ENCODE peak calls at places on chromosomes 12 and 14, in nine cellular contexts. J is uterus, Y is HCT116, I is A549, Q is heart left ventricle, X is thyroid gland, C is stomach, E is Peyer's patch, G is HepG2. T is an unnamed sample.

GRCh38 chr12:107320929-107321618 is 227.7 kb upstream of the CRY1 start:
- DNase-seq in Q (no peak), Y (no peak), G (no peak), C (no peak), J (no peak), I (peak; percentile 71), E (peak; percentile 59), X (peak; percentile 71), T (peak; percentile 78)

GRCh38 chr12:108297895-108298760 is 41.0 kb downstream of the CMKLR1 start:
- DNase-seq in C (no peak), G (no peak), X (no peak), J (no peak), Y (no peak), Q (no peak), I (no peak), E (no peak), T (no peak)

GRCh38 chr14:105532735-105533141 is 6.4 kb downstream of the TMEM121 start:
- DNase-seq in X (no peak), Q (no peak), I (peak; percentile 51), J (no peak), C (no peak), E (peak; percentile 79), G (peak; percentile 56), Y (no peak), T (no peak)

GRCh38 chr14:105888151-105888550 is 361.8 kb downstream of the TMEM121 start:
- DNase-seq in X (no peak), Q (no peak), E (no peak), I (no peak), Y (no peak), C (no peak), G (no peak), J (no peak), T (no peak)

GRCh38 chr12:40054554-40055226 is 51.2 kb downstream of the SLC2A13 start:
- DNase-seq in Y (no peak), I (peak; percentile 58), E (no peak), X (no peak), C (no peak), Q (no peak), G (no peak), J (peak; percentile 23), T (no peak)

GRCh38 chr12:25764892-25765291 is 193.6 kb upstream of the RASSF8 start:
- DNase-seq in Q (no peak), G (no peak), X (peak; percentile 12), J (no peak), Y (no peak), E (no peak), I (no peak), C (no peak), T (no peak)

GRCh38 chr12:107243316-107243715 is 150.0 kb upstream of the CRY1 start:
- DNase-seq in X (no peak), G (no peak), E (no peak), J (no peak), C (no peak), Q (no peak), Y (no peak), I (no peak), T (no peak)

GRCh38 chr12:65885312-65885711 is 61.0 kb downstream of the HMGA2 start:
- DNase-seq in E (no peak), X (peak; percentile 17), Y (no peak), C (no peak), J (no peak), I (no peak), G (no peak), Q (no peak), T (no peak)

GRCh38 chr12:58583541-58583940 is 336.8 kb downstream of the LRIG3 start:
- DNase-seq in X (no peak), J (no peak), C (no peak), E (no peak), Y (no peak), G (no peak), Q (no peak), I (peak; percentile 44), T (no peak)

GRCh38 chr12:23433121-23433520 is 516.3 kb downstream of the SOX5 start:
- DNase-seq in Y (no peak), E (no peak), I (no peak), Q (no peak), C (no peak), G (no peak), J (no peak), X (no peak), T (no peak)

GRCh38 chr12:68823711-68824110 is 15.7 kb downstream of the MDM2 start:
- DNase-seq in J (no peak), Q (no peak), X (no peak), E (no peak), Y (no peak), I (no peak), C (no peak), G (no peak), T (no peak)

GRCh38 chr12:107014050-107014449 is 27.1 kb upstream of the MTERF2 start:
- DNase-seq in X (peak; percentile 36), I (peak; percentile 61), C (peak; percentile 43), J (no peak), Y (peak; percentile 56), Q (no peak), E (no peak), G (peak; percentile 40), T (no peak)

GRCh38 chr12:89166525-89166934 is 185.8 kb downstream of the DUSP6 start:
- DNase-seq in I (peak; percentile 36), J (no peak), Y (no peak), Q (no peak), G (no peak), C (no peak), E (no peak), X (no peak), T (no peak)

GRCh38 chr12:62879691-62880090 is 55.3 kb downstream of the PPM1H start:
- DNase-seq in X (no peak), Q (no peak), G (no peak), J (no peak), C (no peak), I (no peak), Y (no peak), E (no peak), T (no peak)

GRCh38 chr12:51873251-51873994 is 14.5 kb upstream of the ANKRD33 start:
- DNase-seq in J (no peak), X (no peak), Q (no peak), E (no peak), C (no peak), Y (no peak), G (no peak), I (no peak), T (no peak)

GRCh38 chr12:64039285-64039871 is 182.7 kb downstream of the KICS2 start:
- DNase-seq in J (no peak), I (peak; percentile 28), Q (peak; percentile 30), E (no peak), C (peak; percentile 64), G (no peak), X (peak; percentile 20), Y (no peak), T (no peak)

GRCh38 chr12:70468741-70469140 is 102.7 kb downstream of the KCNMB4 start:
- DNase-seq in C (no peak), X (no peak), J (no peak), E (no peak), I (no peak), Y (no peak), G (no peak), Q (no peak), T (no peak)

DNA sequence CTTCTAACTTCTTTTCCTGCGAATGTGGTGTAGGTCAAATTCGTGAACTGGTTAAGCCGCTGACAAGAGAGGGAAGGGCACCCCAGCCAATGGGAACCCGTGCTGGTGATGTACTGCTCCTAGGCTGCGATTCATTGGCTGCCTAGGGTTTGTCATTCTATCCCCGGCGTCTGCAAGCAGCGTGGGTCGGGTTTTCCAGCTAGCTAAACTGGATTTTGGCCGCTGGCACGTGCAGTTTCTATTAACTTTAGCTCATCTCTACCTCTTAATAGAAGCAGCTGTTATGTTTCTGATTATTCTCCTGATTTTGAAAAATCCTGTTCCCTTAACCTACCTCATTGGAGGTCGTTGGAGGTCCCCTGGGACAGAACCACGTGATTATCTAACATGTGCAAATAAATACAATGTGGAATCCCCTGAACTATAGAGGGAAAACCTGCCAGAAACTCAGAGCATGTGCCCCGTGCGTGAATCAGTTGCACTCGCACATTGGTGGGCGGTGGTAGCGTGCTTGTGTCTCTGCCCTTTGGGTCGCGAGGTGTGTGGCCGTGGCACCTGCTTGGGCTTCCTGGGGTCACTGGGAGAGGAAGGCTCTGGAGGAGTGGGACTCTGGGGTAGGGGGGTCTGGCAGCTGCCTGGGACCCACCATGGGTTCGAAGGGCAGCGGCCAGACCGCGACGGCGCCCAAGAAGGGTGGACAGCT is 876 bp upstream of the PPM1A start:
- DNase-seq in Q (peak; percentile 92), Y (peak; percentile 84), I (peak; percentile 92), E (peak; percentile 94), J (peak; percentile 85), G (peak; percentile 89), X (peak; percentile 93), C (peak; percentile 90), T (peak; percentile 95)
- TF ChIP-seq POLR2A in Q (peak; percentile 25), Y (peak; percentile 61), I (no peak), E (no peak), J (peak; percentile 49), G (peak; percentile 68), X (peak; percentile 86), C (no peak), T (no peak)

GRCh38 chr14:103545219-103545914 is 16.4 kb downstream of the TRMT61A start:
- DNase-seq in Q (no peak), J (no peak), Y (no peak), X (no peak), G (no peak), I (no peak), E (no peak), C (no peak), T (no peak)
- TF ChIP-seq POLR2A in Q (no peak), J (no peak), Y (no peak), X (no peak), G (no peak), I (no peak), E (no peak), C (no peak), T (no peak)

GRCh38 chr12:49534806-49535278 is 4.0 kb upstream of the KCNH3 start:
- DNase-seq in E (no peak), Q (no peak), G (no peak), Y (no peak), J (no peak), X (no peak), I (no peak), C (peak; percentile 5), T (no peak)

GRCh38 chr12:49537709-49538601 is 875 bp upstream of the KCNH3 start:
- DNase-seq in G (no peak), Q (no peak), J (no peak), Y (no peak), C (peak; percentile 29), E (no peak), X (peak; percentile 17), I (no peak), T (no peak)

GRCh38 chr12:49536526-49537195 is 2.2 kb upstream of the KCNH3 start:
- DNase-seq in X (no peak), J (no peak), Y (no peak), I (no peak), G (no peak), C (peak; percentile 14), E (no peak), Q (no peak), T (no peak)

GRCh38 chr12:49537231-49537708 is 1.6 kb upstream of the KCNH3 start:
- DNase-seq in E (no peak), J (no peak), I (no peak), G (no peak), X (no peak), Q (no peak), C (peak; percentile 22), Y (no peak), T (peak; percentile 12)

GRCh38 chr12:49535921-49536525 is 2.8 kb upstream of the KCNH3 start:
- DNase-seq in X (no peak), Q (no peak), G (no peak), C (peak; percentile 19), J (no peak), E (no peak), I (no peak), Y (no peak), T (peak; percentile 13)
- TF ChIP-seq POLR2A in X (no peak), Q (no peak), G (no peak), C (no peak), J (no peak), E (no peak), I (no peak), Y (no peak), T (no peak)

GRCh38 chr14:92847220-92848148 is 53.4 kb downstream of the GOLGA5 start:
- DNase-seq in Y (no peak), C (no peak), I (no peak), E (no peak), X (no peak), Q (no peak), J (no peak), G (no peak), T (no peak)
- TF ChIP-seq POLR2A in Y (no peak), C (no peak), I (no peak), E (no peak), X (no peak), Q (no peak), J (no peak), G (no peak), T (no peak)

T was measured in breast epithelium.